ENCODE peak calls at places on chromosomes 7 and 10, in six cellular contexts. Y, D, K, L, R and S are unnamed samples.

GRCh38 chr10:109619914-109620313 is 303.4 kb downstream of the XPNPEP1 start:
- DNase-seq in R (no peak), D (no peak), Y (no peak), L (no peak), K (no peak), S (no peak)

GRCh38 chr7:143346018-143346417 is 16.5 kb downstream of the FAM131B start:
- DNase-seq in D (no peak), L (no peak), R (no peak), Y (peak), K (no peak), S (no peak)

GRCh38 chr7:43108255-43109011 is 4.0 kb upstream of the HECW1 start:
- DNase-seq in K (peak), R (peak), D (peak), Y (peak), L (peak), S (peak)

GRCh38 chr10:90111671-90112070 is 410.3 kb downstream of the KIF20B start:
- DNase-seq in L (no peak), K (no peak), R (no peak), D (peak), Y (no peak), S (no peak)

GRCh38 chr7:85041599-85042216 is 145.1 kb downstream of the SEMA3D start:
- DNase-seq in L (peak), R (peak), K (peak), Y (peak), D (peak), S (peak)

GRCh38 chr10:104045151-104046089 is 40.3 kb downstream of the COL17A1 start:
- DNase-seq in D (peak), L (peak), K (no peak), R (peak), Y (peak), S (peak)

GRCh38 chr7:141366098-141366621 is 185.1 kb upstream of the AGK start:
- DNase-seq in Y (peak), R (peak), K (no peak), D (no peak), L (no peak), S (no peak)

GRCh38 chr10:117477961-117478670 is 64.4 kb upstream of the EMX2 start:
- DNase-seq in Y (no peak), D (peak), K (no peak), L (no peak), R (no peak), S (no peak)

GRCh38 chr7:121547341-121548092 is 151.4 kb upstream of the FAM3C start:
- DNase-seq in K (no peak), Y (peak), L (no peak), R (no peak), D (peak), S (no peak)

GRCh38 chr7:33720870-33721269 is 184.5 kb upstream of the BMPER start:
- DNase-seq in Y (no peak), R (no peak), K (no peak), D (no peak), L (no peak), S (no peak)

DNA sequence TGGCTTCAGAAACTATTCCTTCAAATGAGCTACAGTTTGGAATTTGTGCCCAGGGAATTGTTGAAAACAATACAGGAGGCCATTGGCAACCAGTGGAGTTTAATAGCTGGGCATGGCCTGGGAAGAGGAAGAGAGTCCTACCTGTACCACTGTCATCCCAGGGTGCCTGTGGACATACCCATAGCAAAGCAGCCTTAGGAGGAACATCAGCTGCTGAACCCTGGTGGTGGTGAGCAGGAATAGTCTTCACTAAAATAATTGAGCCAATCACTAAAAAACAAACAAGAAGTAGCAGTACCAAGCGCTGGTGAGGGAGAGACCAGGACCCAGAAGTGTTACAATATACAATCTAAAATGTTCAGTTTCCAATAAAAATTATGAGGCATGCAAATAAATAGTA is 14.5 kb downstream of the IGFBP1 start:
- DNase-seq in K (no peak), D (no peak), R (no peak), Y (no peak), L (no peak), S (no peak)
- TF ChIP-seq CTCF in K (no peak), D (peak), R (no peak), Y (peak), L (no peak), S (peak)

GRCh38 chr7:157938211-157938610 is 601.4 kb downstream of the DNAJB6 start:
- DNase-seq in D (no peak), Y (no peak), K (no peak), L (no peak), R (no peak), S (no peak)

GRCh38 chr7:157941210-157941609 is 604.4 kb downstream of the DNAJB6 start:
- DNase-seq in Y (no peak), D (no peak), R (no peak), L (no peak), K (no peak), S (no peak)

GRCh38 chr7:157937432-157937831 is 600.6 kb downstream of the DNAJB6 start:
- DNase-seq in D (no peak), Y (no peak), L (no peak), R (no peak), K (no peak), S (no peak)

GRCh38 chr7:157940497-157940896 is 603.7 kb downstream of the DNAJB6 start:
- DNase-seq in L (no peak), Y (no peak), K (no peak), D (no peak), R (no peak), S (no peak)

GRCh38 chr7:157936976-157937375 is 600.2 kb downstream of the DNAJB6 start:
- DNase-seq in L (no peak), Y (no peak), D (no peak), R (no peak), K (no peak), S (no peak)
- TF ChIP-seq CTCF in L (no peak), Y (no peak), D (no peak), R (no peak), K (no peak), S (no peak)

GRCh38 chr7:95478139-95479037 is 7.4 kb upstream of the ASB4 start:
- DNase-seq in D (peak), R (peak), L (no peak), K (no peak), Y (peak), S (peak)
- TF ChIP-seq CTCF in D (peak), R (peak), L (no peak), K (peak), Y (peak), S (no peak)

GRCh38 chr10:7054915-7055314 is 355.9 kb downstream of the SFMBT2 start:
- DNase-seq in D (peak), K (no peak), L (no peak), R (no peak), Y (peak), S (no peak)
- TF ChIP-seq CTCF in D (peak), K (peak), L (no peak), R (no peak), Y (peak), S (no peak)

DNA sequence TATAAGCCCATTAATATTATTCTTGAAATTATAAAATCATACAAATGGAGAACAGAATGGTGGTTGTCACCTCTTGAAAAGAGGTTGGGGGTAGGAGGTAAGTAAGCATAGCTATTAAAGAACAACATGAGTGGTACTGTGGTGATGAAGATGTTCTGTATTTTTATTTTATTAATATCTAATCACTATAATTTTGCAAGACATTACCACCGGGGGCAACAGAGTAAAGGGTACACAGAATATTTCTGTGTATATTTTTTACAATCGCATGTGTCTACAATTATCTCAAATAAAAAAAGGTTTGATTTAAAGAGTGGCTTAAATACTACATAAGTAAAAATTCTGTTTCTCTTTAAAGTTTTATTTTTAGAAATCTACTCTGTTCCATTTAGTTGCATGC is 557.8 kb downstream of the NXPH1 start:
- DNase-seq in L (no peak), R (no peak), D (no peak), Y (no peak), K (no peak), S (no peak)
- TF ChIP-seq CTCF in L (no peak), R (no peak), D (no peak), Y (peak), K (no peak), S (no peak)

DNA sequence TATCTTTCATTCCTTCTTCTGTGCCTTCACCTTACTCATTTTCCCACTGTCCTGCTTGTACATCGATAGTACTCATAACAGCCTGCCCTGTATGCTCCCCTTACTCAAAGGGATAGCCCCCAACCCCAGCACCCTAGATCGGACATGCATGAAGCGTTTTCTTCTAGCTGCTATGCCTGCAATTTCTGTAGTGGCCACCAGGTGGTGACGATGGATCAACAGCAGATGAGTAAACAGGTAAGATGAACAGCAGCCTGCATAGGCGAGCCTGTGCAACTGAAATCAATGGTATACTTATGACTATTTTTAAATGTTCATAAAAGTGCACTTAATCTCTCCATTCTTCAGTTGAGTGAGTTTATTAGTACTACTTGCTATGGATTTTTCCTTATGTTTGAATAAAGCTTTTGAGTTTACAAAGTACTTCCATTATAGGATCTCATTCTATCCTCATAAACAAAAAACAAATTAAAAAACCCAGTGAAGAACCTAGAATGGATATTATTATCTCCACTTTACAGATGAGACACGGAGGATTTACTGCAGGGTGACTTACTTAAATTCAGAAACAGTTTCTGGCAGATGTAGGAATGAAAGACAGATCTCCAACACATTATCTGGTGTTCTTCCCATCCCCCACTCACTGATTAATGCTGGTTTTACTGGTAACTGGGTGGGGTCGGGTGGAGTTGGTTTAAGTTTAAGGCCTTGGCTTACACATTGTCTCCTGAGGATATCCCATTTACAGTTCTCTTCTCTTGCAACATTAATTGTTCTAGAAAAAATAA is 222.2 kb downstream of the GLI3 start:
- DNase-seq in K (no peak), R (peak), D (peak), Y (peak), L (no peak), S (peak)
- TF ChIP-seq CTCF in K (peak), R (peak), D (peak), Y (peak), L (no peak), S (peak)

DNA sequence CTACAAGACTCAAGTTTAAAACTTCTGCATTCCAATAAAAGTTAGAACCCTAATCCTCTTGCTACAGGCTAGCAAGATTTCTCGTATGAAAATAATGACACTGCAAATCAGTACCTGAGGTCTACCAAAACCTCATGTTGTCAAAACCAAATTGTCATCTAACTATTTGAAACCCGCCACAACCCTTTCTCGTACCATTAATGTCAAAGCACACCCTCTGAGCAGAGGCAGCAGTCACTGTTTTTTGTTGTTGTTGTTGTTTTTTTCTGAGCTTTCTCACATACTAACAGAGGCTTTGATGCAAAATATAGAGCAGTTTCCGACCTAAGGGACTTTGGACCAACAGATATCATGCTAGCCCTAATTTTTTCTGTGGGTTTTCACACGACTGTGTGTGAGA is 563.9 kb upstream of the C7orf33 start:
- DNase-seq in R (no peak), D (no peak), Y (no peak), L (no peak), K (no peak), S (no peak)
- TF ChIP-seq CTCF in R (no peak), D (no peak), Y (no peak), L (no peak), K (no peak), S (no peak)

GRCh38 chr10:123147635-123148413 is at the start of gene HMX2:
- DNase-seq in Y (peak), K (no peak), L (no peak), D (no peak), R (peak), S (no peak)
- TF ChIP-seq CTCF in Y (no peak), K (no peak), L (no peak), D (no peak), R (no peak), S (no peak)

GRCh38 chr10:44853148-44853734 is 57.9 kb upstream of the TMEM72 start:
- DNase-seq in Y (no peak), R (no peak), D (peak), L (peak), K (no peak), S (peak)
- TF ChIP-seq CTCF in Y (peak), R (no peak), D (peak), L (no peak), K (peak), S (no peak)